ENCODE peak calls at places on chromosomes 13 and 19, in six cellular contexts. F is CD4-positive, alpha-beta T cell; C is heart left ventricle; R is PC-9; V is IMR-90; E is uterus. O is an unnamed sample.

GRCh38 chr19:4068058-4068966 is 1.6 kb upstream of the ZBTB7A start:
- DNase-seq in F (no peak), C (no peak), R (no peak), V (no peak), E (peak; percentile 29), O (no peak)

GRCh38 chr19:18386543-18387251 is 739 bp downstream of the GDF15 start:
- DNase-seq in F (no peak), C (no peak), R (no peak), V (peak; percentile 46), E (no peak), O (no peak)

GRCh38 chr13:58324130-58324529 is 692.6 kb downstream of the PCDH17 start:
- DNase-seq in F (no peak), C (no peak), R (no peak), V (no peak), E (no peak), O (no peak)

GRCh38 chr13:74871671-74872070 is 610.3 kb downstream of the TBC1D4 start:
- DNase-seq in F (no peak), C (no peak), R (no peak), V (no peak), E (no peak), O (no peak)

GRCh38 chr13:112513761-112514160 is 74.2 kb downstream of the TUBGCP3 start:
- DNase-seq in F (no peak), C (no peak), R (no peak), V (no peak), E (no peak), O (no peak)

GRCh38 chr13:79281335-79281734 is 124.7 kb downstream of the RBM26 start:
- DNase-seq in F (no peak), C (no peak), R (no peak), V (no peak), E (no peak), O (no peak)

GRCh38 chr13:49040872-49041271 is 65.2 kb downstream of the FNDC3A start:
- DNase-seq in F (no peak), C (no peak), R (no peak), V (no peak), E (no peak), O (no peak)

GRCh38 chr19:46963093-46963734 is 56.4 kb upstream of the NPAS1 start:
- DNase-seq in F (no peak), C (no peak), R (no peak), V (peak; percentile 94), E (no peak), O (peak; percentile 44)

GRCh38 chr19:11324079-11324661 is 15.3 kb downstream of the RAB3D start:
- DNase-seq in F (peak; percentile 7), C (peak; percentile 83), R (peak; percentile 83), V (peak; percentile 94), E (peak; percentile 81), O (peak; percentile 74)

GRCh38 chr19:54190942-54191670 is at the start of gene TSEN34:
- DNase-seq in F (peak; percentile 81), C (peak; percentile 94), R (peak; percentile 93), V (peak; percentile 75), E (no peak), O (peak; percentile 86)

GRCh38 chr19:50646074-50646807 is 3.0 kb upstream of the C19orf81 start:
- DNase-seq in F (no peak), C (no peak), R (peak; percentile 5), V (peak; percentile 54), E (no peak), O (no peak)

GRCh38 chr19:679418-680286 is 3.5 kb downstream of the FSTL3 start:
- DNase-seq in F (no peak), C (peak; percentile 84), R (peak; percentile 55), V (peak; percentile 80), E (peak; percentile 81), O (no peak)

GRCh38 chr19:16791942-16792341 is 37.3 kb upstream of the SIN3B start:
- DNase-seq in F (no peak), C (no peak), R (no peak), V (no peak), E (no peak), O (no peak)

GRCh38 chr13:40665061-40665753 is 1.2 kb downstream of the FOXO1 start:
- DNase-seq in F (peak; percentile 26), C (peak; percentile 70), R (peak; percentile 17), V (no peak), E (peak; percentile 48), O (peak; percentile 40)

GRCh38 chr19:3867971-3868769 is 668 bp downstream of the ZFR2 start:
- DNase-seq in F (no peak), C (no peak), R (no peak), V (no peak), E (no peak), O (no peak)

GRCh38 chr19:2083174-2083854 is 12.8 kb downstream of the MOB3A start:
- DNase-seq in F (peak; percentile 69), C (no peak), R (no peak), V (no peak), E (no peak), O (no peak)

GRCh38 chr19:8831832-8832131 is 322 bp downstream of the ZNF558 start:
- DNase-seq in F (no peak), C (no peak), R (no peak), V (no peak), E (no peak), O (no peak)

GRCh38 chr13:83753912-83754624 is 128.2 kb downstream of the SLITRK1 start:
- DNase-seq in F (no peak), C (no peak), R (peak; percentile 82), V (peak; percentile 37), E (no peak), O (no peak)

GRCh38 chr13:75705395-75705794 is 69.3 kb downstream of the LMO7 start:
- DNase-seq in F (no peak), C (no peak), R (no peak), V (peak; percentile 85), E (no peak), O (no peak)

GRCh38 chr19:43596842-43597461 is 557 bp downstream of the ZNF576 start:
- DNase-seq in F (no peak), C (no peak), R (peak; percentile 9), V (peak; percentile 13), E (no peak), O (no peak)

GRCh38 chr13:35512271-35512920 is 35.9 kb upstream of the MAB21L1 start:
- DNase-seq in F (no peak), C (no peak), R (no peak), V (peak; percentile 90), E (peak; percentile 54), O (no peak)

GRCh38 chr19:9885077-9885552 is 50.0 kb downstream of the PIN1 start:
- DNase-seq in F (no peak), C (no peak), R (no peak), V (peak; percentile 23), E (peak; percentile 71), O (no peak)
- TF ChIP-seq CTCF in F (no peak), C (peak; percentile 24), R (peak; percentile 29), V (peak; percentile 27), E (peak; percentile 6), O (no peak)

GRCh38 chr19:45079063-45079910 is at the start of gene GEMIN7:
- DNase-seq in F (peak; percentile 67), C (peak; percentile 86), R (peak; percentile 83), V (peak; percentile 59), E (peak; percentile 67), O (peak; percentile 85)
- TF ChIP-seq CTCF in F (no peak), C (peak; percentile 21), R (no peak), V (peak; percentile 26), E (peak; percentile 18), O (no peak)

GRCh38 chr13:100790405-100790804 is 115.8 kb upstream of the TMTC4 start:
- DNase-seq in F (no peak), C (no peak), R (no peak), V (no peak), E (no peak), O (no peak)
- TF ChIP-seq CTCF in F (no peak), C (no peak), R (no peak), V (no peak), E (no peak), O (no peak)

GRCh38 chr13:91311491-91311890 is 36.0 kb upstream of the MIR17HG start:
- DNase-seq in F (no peak), C (no peak), R (no peak), V (no peak), E (no peak), O (no peak)

GRCh38 chr13:91314888-91315287 is 32.6 kb upstream of the MIR17HG start:
- DNase-seq in F (no peak), C (no peak), R (no peak), V (no peak), E (no peak), O (no peak)

GRCh38 chr13:91313581-91313980 is 33.9 kb upstream of the MIR17HG start:
- DNase-seq in F (no peak), C (no peak), R (no peak), V (no peak), E (no peak), O (no peak)

GRCh38 chr13:91312324-91312723 is 35.2 kb upstream of the MIR17HG start:
- DNase-seq in F (no peak), C (no peak), R (no peak), V (no peak), E (no peak), O (no peak)

GRCh38 chr13:91313103-91313502 is 34.4 kb upstream of the MIR17HG start:
- DNase-seq in F (no peak), C (no peak), R (no peak), V (peak; percentile 1), E (no peak), O (no peak)
- TF ChIP-seq CTCF in F (peak; percentile 69), C (peak; percentile 52), R (peak; percentile 46), V (peak; percentile 26), E (peak; percentile 50), O (peak; percentile 68)

GRCh38 chr13:70568571-70568970 is 460.3 kb upstream of the KLHL1 start:
- DNase-seq in F (no peak), C (no peak), R (no peak), V (peak; percentile 26), E (no peak), O (peak; percentile 54)
- TF ChIP-seq CTCF in F (no peak), C (peak; percentile 57), R (peak; percentile 80), V (peak; percentile 62), E (peak; percentile 27), O (peak; percentile 40)

GRCh38 chr19:35476149-35476548 is 14.1 kb downstream of the KRTDAP start:
- DNase-seq in F (no peak), C (no peak), R (no peak), V (no peak), E (no peak), O (no peak)
- TF ChIP-seq CTCF in F (no peak), C (peak; percentile 12), R (peak; percentile 40), V (no peak), E (no peak), O (no peak)

DNA sequence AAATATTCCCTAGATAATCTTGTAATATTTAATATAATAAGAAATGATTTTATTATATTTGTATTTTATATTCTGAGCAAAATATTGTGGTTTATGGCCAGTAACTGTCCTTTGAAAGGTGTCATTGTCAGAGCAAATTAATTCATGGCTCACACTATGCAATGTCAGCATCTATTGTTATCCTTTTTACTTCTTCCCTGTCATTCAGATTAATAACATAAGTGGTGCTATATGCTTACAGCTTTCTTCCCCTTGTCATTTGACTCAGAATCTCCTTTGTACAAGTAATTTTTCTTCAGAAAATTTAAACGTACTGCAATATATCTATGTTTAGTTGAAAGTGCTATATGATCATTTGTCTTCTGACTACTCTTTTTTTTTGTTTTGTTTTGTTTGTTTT is 1738.2 kb upstream of the MIR17HG start:
- DNase-seq in F (no peak), C (no peak), R (no peak), V (no peak), E (no peak), O (no peak)
- TF ChIP-seq CTCF in F (no peak), C (no peak), R (no peak), V (no peak), E (no peak), O (no peak)

O was measured in GM13976.